ENCODE peak calls at places on chromosome 12, in four cellular contexts. A, N, T and B are unnamed samples.
A peak's percentile ranks its signal among the peaks of the same experiment; 100 is the strongest.

GRCh38 chr12:122659579-122659978 is 43.6 kb downstream of the HCAR2 start:
- DNase-seq in A (no peak), N (no peak), T (no peak), B (no peak)

GRCh38 chr12:122067966-122068365 is 10.6 kb upstream of the MLXIP start:
- DNase-seq in A (peak; percentile 62), N (no peak), T (peak; percentile 56), B (peak; percentile 88)

GRCh38 chr12:119412811-119413794 is 78.6 kb downstream of the CCDC60 start:
- DNase-seq in A (peak; percentile 35), N (peak; percentile 71), T (peak; percentile 12), B (peak; percentile 65)

GRCh38 chr12:4449862-4450222 is 4.2 kb upstream of the FGF6 start:
- DNase-seq in A (no peak), N (no peak), T (no peak), B (peak; percentile 42)

GRCh38 chr12:49260165-49260564 is 4.7 kb upstream of the TUBA1C start:
- DNase-seq in A (no peak), N (peak; percentile 59), T (no peak), B (no peak)

GRCh38 chr12:90122716-90123115 is 414.1 kb upstream of the ATP2B1 start:
- DNase-seq in A (no peak), N (no peak), T (no peak), B (no peak)

GRCh38 chr12:82968644-82969339 is 282.1 kb downstream of the TMTC2 start:
- DNase-seq in A (no peak), N (no peak), T (no peak), B (no peak)

GRCh38 chr12:78746001-78746400 is 118.6 kb upstream of the SYT1 start:
- DNase-seq in A (no peak), N (no peak), T (no peak), B (no peak)

GRCh38 chr12:69570000-69570516 is 15.2 kb upstream of the CCT2 start:
- DNase-seq in A (no peak), N (no peak), T (no peak), B (no peak)

GRCh38 chr12:49279706-49280159 is 14.9 kb downstream of the TUBA1C start:
- DNase-seq in A (no peak), N (no peak), T (no peak), B (no peak)

GRCh38 chr12:25558566-25558965 is 5.5 kb upstream of the LMNTD1 start:
- DNase-seq in A (no peak), N (peak; percentile 60), T (no peak), B (no peak)

GRCh38 chr12:116026768-116027550 is 250.5 kb downstream of the MED13L start:
- DNase-seq in A (peak; percentile 27), N (no peak), T (no peak), B (no peak)

GRCh38 chr12:123078531-123079123 is 72.3 kb downstream of the PITPNM2 start:
- DNase-seq in A (no peak), N (no peak), T (no peak), B (no peak)

GRCh38 chr12:131018808-131019397 is 65.2 kb downstream of the ADGRD1 start:
- DNase-seq in A (no peak), N (no peak), T (no peak), B (no peak)

GRCh38 chr12:51943346-51943745 is 8.2 kb upstream of the ACVR1B start:
- DNase-seq in A (no peak), N (no peak), T (no peak), B (no peak)

GRCh38 chr12:113887906-113888305 is 78.2 kb downstream of the RBM19 start:
- DNase-seq in A (no peak), N (no peak), T (no peak), B (no peak)

GRCh38 chr12:93706824-93707223 is 29.6 kb downstream of the CRADD start:
- DNase-seq in A (no peak), N (no peak), T (no peak), B (no peak)
- H3K4me3 ChIP-seq in A (no peak overlapping the region), N (no peak overlapping the region), T (no peak overlapping the region), B (no peak overlapping the region)

DNA sequence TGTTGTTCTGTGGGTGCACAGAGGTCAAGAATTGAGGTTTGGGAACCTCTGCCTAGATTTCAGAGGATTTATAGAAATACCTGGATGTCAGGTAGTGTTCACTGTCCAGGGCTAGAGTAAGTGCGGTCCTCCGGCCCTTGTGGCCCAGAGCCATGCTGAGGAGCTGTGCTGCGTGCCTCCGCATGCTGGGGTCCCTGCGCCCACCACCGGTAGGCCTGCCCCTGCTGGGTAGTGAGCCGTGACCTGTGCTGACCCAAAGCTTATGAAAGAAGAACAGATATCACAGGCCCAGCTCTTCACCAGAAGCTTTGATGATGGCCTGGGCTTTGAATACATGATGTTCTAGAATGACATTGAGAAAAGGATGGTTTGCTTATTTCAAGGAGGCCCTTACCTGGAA is 37.8 kb upstream of the CMAS start:
- DNase-seq in A (no peak), N (no peak), T (no peak), B (no peak)
- H3K27ac ChIP-seq in A (no peak overlapping the region), N (no peak overlapping the region), T (no peak overlapping the region), B (no peak overlapping the region)

GRCh38 chr12:100720016-100720654 is 74.4 kb upstream of the ANO4 start:
- DNase-seq in A (no peak), N (no peak), T (no peak), B (no peak)

GRCh38 chr12:100716949-100717732 is 77.4 kb upstream of the ANO4 start:
- DNase-seq in A (no peak), N (no peak), T (no peak), B (no peak)

GRCh38 chr12:100716658-100716948 is 78.0 kb upstream of the ANO4 start:
- DNase-seq in A (no peak), N (no peak), T (no peak), B (no peak)

GRCh38 chr12:100717733-100718067 is 76.9 kb upstream of the ANO4 start:
- DNase-seq in A (no peak), N (no peak), T (no peak), B (no peak)

DNA sequence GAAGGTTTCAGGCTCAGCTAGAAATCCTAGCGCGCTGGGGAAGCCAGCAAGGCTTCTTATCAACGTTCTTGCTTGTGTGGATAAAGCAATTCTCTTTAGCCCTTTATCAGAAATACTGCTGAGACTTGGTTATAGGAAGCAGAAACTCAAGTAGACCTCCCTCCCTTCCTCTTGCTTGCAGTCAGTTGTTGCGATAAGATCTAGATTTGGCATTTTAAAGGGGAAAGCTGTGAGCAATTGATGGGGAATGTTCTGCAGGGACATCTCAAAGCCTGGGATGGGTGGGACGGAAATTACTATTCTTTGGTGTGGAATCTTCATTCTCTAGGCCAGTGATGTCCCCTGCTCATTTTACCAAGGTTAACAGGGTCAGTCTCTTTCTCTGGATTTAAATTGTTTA is 76.4 kb upstream of the ANO4 start:
- DNase-seq in A (no peak), N (no peak), T (no peak), B (no peak)
- H3K4me3 ChIP-seq in A (no peak overlapping the region), N (no peak overlapping the region), T (no peak overlapping the region), B (no peak overlapping the region)

GRCh38 chr12:30047499-30048262 is 263.9 kb upstream of the TMTC1 start:
- DNase-seq in A (no peak), N (peak; percentile 63), T (no peak), B (no peak)
- H3K27ac ChIP-seq in A (no peak overlapping the region), N (peak overlapping the region; percentile 82), T (no peak overlapping the region), B (no peak overlapping the region)

GRCh38 chr12:55746147-55746912 is 3.4 kb downstream of the GDF11 start:
- DNase-seq in A (no peak), N (no peak), T (no peak), B (no peak)
- H3K4me3 ChIP-seq in A (no peak overlapping the region), N (no peak overlapping the region), T (no peak overlapping the region), B (no peak overlapping the region)